ENCODE peak calls at places on chromosomes 6 and 20, in five cellular contexts. U, A, P, Y and C are unnamed samples.

GRCh38 chr6:53103993-53104675 is 38.9 kb downstream of the FBXO9 start:
- DNase-seq in U (no peak), A (no peak), P (no peak), Y (peak; percentile 9), C (no peak)

GRCh38 chr20:2919518-2920245 is 46.4 kb downstream of the PTPRA start:
- DNase-seq in U (no peak), A (no peak), P (no peak), Y (no peak), C (no peak)

GRCh38 chr20:23548408-23548807 is 19.9 kb downstream of the CST9L start:
- DNase-seq in U (no peak), A (no peak), P (no peak), Y (no peak), C (no peak)

GRCh38 chr6:113281014-113281810 is 575.9 kb upstream of the MARCKS start:
- DNase-seq in U (no peak), A (no peak), P (no peak), Y (peak; percentile 35), C (no peak)

GRCh38 chr6:30130887-30131862 is 4.8 kb upstream of the TRIM40 start:
- DNase-seq in U (peak; percentile 83), A (peak; percentile 59), P (peak; percentile 76), Y (peak; percentile 90), C (peak; percentile 58)

GRCh38 chr20:38303908-38304379 is at the start of gene BPI:
- DNase-seq in U (no peak), A (no peak), P (peak; percentile 33), Y (no peak), C (no peak)

GRCh38 chr20:42530855-42531674 is 658.6 kb downstream of the PTPRT start:
- DNase-seq in U (peak; percentile 54), A (no peak), P (no peak), Y (peak; percentile 26), C (peak; percentile 15)

GRCh38 chr6:138161434-138162103 is at the start of gene ARFGEF3:
- DNase-seq in U (peak; percentile 48), A (peak; percentile 69), P (peak; percentile 82), Y (peak; percentile 12), C (peak; percentile 76)

GRCh38 chr6:75065524-75065923 is 140.3 kb downstream of the COL12A1 start:
- DNase-seq in U (no peak), A (no peak), P (no peak), Y (peak; percentile 82), C (peak; percentile 15)

GRCh38 chr20:56934888-56935287 is 305.8 kb downstream of the TFAP2C start:
- DNase-seq in U (no peak), A (no peak), P (no peak), Y (no peak), C (no peak)

GRCh38 chr6:118387921-118388701 is 160.0 kb upstream of the PLN start:
- DNase-seq in U (no peak), A (no peak), P (no peak), Y (peak; percentile 67), C (no peak)

GRCh38 chr20:43926691-43927090 is 12.0 kb downstream of the TOX2 start:
- DNase-seq in U (no peak), A (no peak), P (no peak), Y (no peak), C (no peak)

GRCh38 chr6:85405175-85405852 is 44.6 kb upstream of the NT5E start:
- DNase-seq in U (no peak), A (no peak), P (peak; percentile 37), Y (no peak), C (no peak)

GRCh38 chr20:38155811-38156210 is 9.3 kb downstream of the TGM2 start:
- DNase-seq in U (no peak), A (no peak), P (no peak), Y (no peak), C (no peak)

GRCh38 chr6:166240889-166241288 is 67.3 kb downstream of the PRR18 start:
- DNase-seq in U (no peak), A (no peak), P (no peak), Y (no peak), C (no peak)

GRCh38 chr6:166245148-166245547 is 63.0 kb downstream of the PRR18 start:
- DNase-seq in U (no peak), A (no peak), P (no peak), Y (no peak), C (no peak)

GRCh38 chr6:166241974-166242373 is 66.2 kb downstream of the PRR18 start:
- DNase-seq in U (no peak), A (no peak), P (no peak), Y (no peak), C (no peak)

GRCh38 chr6:166244353-166245045 is 63.7 kb downstream of the PRR18 start:
- DNase-seq in U (no peak), A (no peak), P (no peak), Y (no peak), C (no peak)

GRCh38 chr6:166242888-166243287 is 65.3 kb downstream of the PRR18 start:
- DNase-seq in U (no peak), A (no peak), P (no peak), Y (no peak), C (no peak)
- TF ChIP-seq CTCF in U (no peak), A (no peak), P (no peak), Y (no peak), C (no peak)

DNA sequence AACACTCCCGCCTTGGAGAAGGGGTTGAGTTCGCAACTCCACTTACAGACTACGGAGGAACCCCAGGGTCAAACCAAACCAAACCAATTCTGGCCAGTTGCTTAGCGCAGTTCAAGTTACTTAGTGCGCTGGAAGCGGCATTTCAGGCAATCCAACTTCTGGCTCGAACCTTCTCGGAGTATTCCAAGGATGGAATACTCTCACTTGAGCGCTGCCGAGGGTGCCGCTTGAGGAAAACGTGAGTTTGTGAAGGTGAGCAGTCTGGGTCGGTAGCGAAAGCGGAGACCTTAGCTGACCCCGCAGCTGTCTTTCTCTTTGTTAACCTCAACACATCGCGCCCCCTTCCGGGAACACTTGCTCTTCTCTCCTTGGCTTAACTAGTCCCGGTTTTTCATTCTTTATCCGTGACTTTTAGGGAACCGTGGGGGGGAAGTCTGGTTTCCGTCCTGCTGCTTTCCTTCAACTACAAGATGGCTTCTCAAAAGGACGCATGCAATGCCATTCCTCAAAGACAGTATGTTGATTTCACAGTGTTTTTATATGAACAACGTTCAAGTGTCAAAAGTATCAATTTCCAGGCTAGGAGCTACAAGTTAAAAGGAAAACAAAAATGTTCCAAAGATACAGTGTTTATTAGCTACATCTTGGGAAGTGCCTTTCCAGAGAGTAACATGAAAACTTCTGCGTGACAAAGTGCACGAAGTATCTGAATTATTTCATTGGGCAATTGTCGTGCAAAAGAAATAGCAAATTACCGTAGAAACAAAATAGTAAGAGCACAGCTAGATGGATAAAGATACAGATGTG is 742 bp upstream of the PNISR start:
- DNase-seq in U (peak; percentile 58), A (peak; percentile 66), P (peak; percentile 73), Y (peak; percentile 87), C (peak; percentile 82)
- TF ChIP-seq CTCF in U (peak; percentile 60), A (no peak), P (peak; percentile 29), Y (peak; percentile 39), C (peak; percentile 42)

GRCh38 chr6:163427498-163428254 is 13.2 kb downstream of the QKI start:
- DNase-seq in U (no peak), A (no peak), P (no peak), Y (peak; percentile 89), C (no peak)
- TF ChIP-seq CTCF in U (peak; percentile 61), A (no peak), P (peak; percentile 18), Y (peak; percentile 38), C (no peak)

DNA sequence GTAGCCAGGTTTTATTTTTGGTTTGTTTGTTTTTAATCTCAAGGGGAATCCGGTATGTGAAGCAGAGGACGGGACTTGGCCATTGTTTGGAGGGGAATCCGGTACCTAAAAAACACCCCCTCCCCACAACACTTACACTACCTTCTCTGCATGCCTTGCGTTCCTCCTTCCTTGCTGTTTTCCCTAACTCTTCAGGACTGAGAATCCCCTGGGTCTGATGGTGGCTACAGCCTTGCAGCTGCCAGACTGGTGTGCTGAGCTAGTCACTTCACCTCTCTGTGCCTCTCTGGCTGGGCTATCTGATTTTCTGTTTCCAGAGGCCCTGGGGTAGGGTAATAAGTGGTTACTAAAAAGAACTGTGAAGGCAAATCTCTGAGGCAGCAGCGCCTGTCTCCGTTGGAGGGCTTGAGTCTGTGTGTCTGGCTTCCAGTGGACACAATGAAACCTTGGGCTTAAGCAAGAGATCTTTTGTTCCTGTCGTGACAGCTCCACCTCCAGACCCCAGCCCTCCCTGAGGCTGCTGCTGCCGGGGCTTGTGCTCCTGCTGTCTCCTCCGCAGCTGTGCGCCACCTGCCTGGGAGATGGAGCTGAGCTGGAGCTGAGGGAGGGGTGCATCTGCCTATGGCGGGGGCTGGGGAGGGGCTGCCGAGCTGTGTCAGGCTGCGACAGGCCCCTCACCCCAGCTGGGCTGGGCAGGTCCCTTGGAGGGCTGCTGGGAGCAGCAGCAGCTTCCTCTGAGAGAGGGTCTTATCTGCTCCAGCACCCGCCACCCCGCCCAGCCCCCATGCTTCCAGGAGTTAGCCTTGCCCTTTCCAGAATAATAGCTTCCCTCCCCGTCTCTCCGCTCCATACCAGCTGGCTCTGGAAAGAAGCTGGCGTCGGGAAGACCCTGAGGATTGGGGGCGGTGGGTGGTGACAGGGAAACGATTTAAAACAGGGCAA is 65.8 kb upstream of the CCDC167 start:
- DNase-seq in U (peak; percentile 87), A (peak; percentile 63), P (no peak), Y (peak; percentile 8), C (peak; percentile 64)
- TF ChIP-seq CTCF in U (no peak), A (no peak), P (no peak), Y (no peak), C (no peak)

GRCh38 chr20:17443326-17443858 is 87.8 kb downstream of the BFSP1 start:
- DNase-seq in U (no peak), A (no peak), P (no peak), Y (no peak), C (no peak)

GRCh38 chr20:17444091-17444490 is 87.1 kb downstream of the BFSP1 start:
- DNase-seq in U (no peak), A (no peak), P (no peak), Y (no peak), C (no peak)

GRCh38 chr20:17441745-17442144 is 89.4 kb downstream of the BFSP1 start:
- DNase-seq in U (no peak), A (no peak), P (no peak), Y (no peak), C (no peak)

GRCh38 chr20:17439897-17440296 is 91.3 kb downstream of the BFSP1 start:
- DNase-seq in U (no peak), A (no peak), P (no peak), Y (no peak), C (no peak)

DNA sequence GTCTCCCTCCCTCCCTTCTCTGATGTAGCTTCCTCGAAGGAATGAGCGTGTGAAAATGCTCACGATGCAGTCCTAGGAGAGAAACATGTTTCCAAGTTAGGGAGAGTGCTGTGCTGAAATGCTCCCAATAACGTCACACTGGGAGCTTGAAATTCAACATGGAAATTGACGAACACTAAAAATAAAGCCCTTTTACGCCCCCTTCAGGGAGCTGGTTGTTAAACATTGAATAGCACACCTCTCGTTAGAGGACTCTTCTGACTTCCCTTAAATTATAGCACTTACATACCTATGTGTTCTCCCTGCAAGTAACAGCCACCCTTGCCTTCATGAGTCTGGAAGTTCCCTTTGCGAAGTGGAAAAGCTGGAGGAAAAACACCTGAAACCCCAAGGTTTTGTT is 88.6 kb downstream of the BFSP1 start:
- DNase-seq in U (no peak), A (peak; percentile 13), P (no peak), Y (no peak), C (no peak)
- TF ChIP-seq CTCF in U (no peak), A (peak; percentile 59), P (no peak), Y (no peak), C (peak; percentile 29)

DNA sequence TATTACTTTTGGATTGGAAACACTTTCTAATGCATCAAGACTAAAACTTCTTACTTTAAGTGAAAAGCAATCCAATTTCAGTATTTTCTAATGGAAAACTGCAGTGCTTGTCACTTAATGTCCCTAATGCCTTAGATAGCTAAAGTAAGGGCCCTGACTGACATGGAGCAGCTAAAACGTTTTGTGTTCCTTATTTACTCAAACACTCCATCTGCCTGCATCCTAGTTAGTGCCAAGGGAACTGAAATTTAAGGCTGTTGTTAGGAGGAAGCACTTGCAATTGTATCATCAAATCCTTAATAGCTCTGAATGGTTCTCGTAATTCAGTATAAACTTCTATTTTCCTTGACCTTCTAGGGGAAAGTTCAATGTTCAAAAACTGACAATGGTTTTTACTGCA is 127.4 kb downstream of the GJA10 start:
- DNase-seq in U (no peak), A (no peak), P (no peak), Y (no peak), C (no peak)
- TF ChIP-seq CTCF in U (no peak), A (no peak), P (no peak), Y (no peak), C (no peak)